ENCODE peak calls at places on chromosome 9, in nine cellular contexts. One of them, this sample, is unnamed.
A peak's percentile ranks its signal among the peaks of the same experiment; 100 is the strongest.

GRCh38 chr9:133707761-133708122 is 30.4 kb downstream of the SARDH start:
- DNase-seq in DND-41: no peak
- DNase-seq in progenitor cell of endocrine pancreas: no peak
- DNase-seq in lower leg skin: no peak
- DNase-seq in kidney epithelial cell: no peak
- DNase-seq in endothelial cell: no peak
- DNase-seq in epithelial cell of esophagus: no peak
- DNase-seq in Calu3: no peak
- DNase-seq in astrocyte of the spinal cord: no peak
- DNase-seq in this sample: no peak

GRCh38 chr9:7154003-7154619 is 396.3 kb downstream of the KDM4C start:
- DNase-seq in DND-41: no peak
- DNase-seq in progenitor cell of endocrine pancreas: no peak
- DNase-seq in lower leg skin: no peak
- DNase-seq in kidney epithelial cell: no peak
- DNase-seq in endothelial cell: no peak
- DNase-seq in epithelial cell of esophagus: no peak
- DNase-seq in Calu3: no peak
- DNase-seq in astrocyte of the spinal cord: no peak
- DNase-seq in this sample: no peak

GRCh38 chr9:33177633-33178032 is 10.5 kb upstream of the B4GALT1 start:
- DNase-seq in DND-41: no peak
- DNase-seq in progenitor cell of endocrine pancreas: no peak
- DNase-seq in lower leg skin: no peak
- DNase-seq in kidney epithelial cell: no peak
- DNase-seq in endothelial cell: no peak
- DNase-seq in epithelial cell of esophagus: no peak
- DNase-seq in Calu3: no peak
- DNase-seq in astrocyte of the spinal cord: no peak
- DNase-seq in this sample: no peak

GRCh38 chr9:99762470-99762869 is 59.2 kb upstream of the NR4A3 start:
- DNase-seq in DND-41: no peak
- DNase-seq in progenitor cell of endocrine pancreas: no peak
- DNase-seq in lower leg skin: no peak
- DNase-seq in kidney epithelial cell: no peak
- DNase-seq in endothelial cell: no peak
- DNase-seq in epithelial cell of esophagus: no peak
- DNase-seq in Calu3: no peak
- DNase-seq in astrocyte of the spinal cord: no peak
- DNase-seq in this sample: no peak

GRCh38 chr9:89555426-89556375 is 49.1 kb upstream of the GADD45G start:
- DNase-seq in DND-41: peak; percentile 73
- DNase-seq in progenitor cell of endocrine pancreas: no peak
- DNase-seq in lower leg skin: peak; percentile 72
- DNase-seq in kidney epithelial cell: no peak
- DNase-seq in endothelial cell: no peak
- DNase-seq in epithelial cell of esophagus: no peak
- DNase-seq in Calu3: no peak
- DNase-seq in astrocyte of the spinal cord: peak; percentile 10
- DNase-seq in this sample: no peak

GRCh38 chr9:71895122-71895521 is 15.9 kb downstream of the ABHD17B start:
- DNase-seq in DND-41: no peak
- DNase-seq in progenitor cell of endocrine pancreas: no peak
- DNase-seq in lower leg skin: no peak
- DNase-seq in kidney epithelial cell: no peak
- DNase-seq in endothelial cell: no peak
- DNase-seq in epithelial cell of esophagus: peak; percentile 72
- DNase-seq in Calu3: no peak
- DNase-seq in astrocyte of the spinal cord: no peak
- DNase-seq in this sample: no peak

GRCh38 chr9:135580664-135581380 is 19.3 kb downstream of the PAEP start:
- DNase-seq in DND-41: no peak
- DNase-seq in progenitor cell of endocrine pancreas: no peak
- DNase-seq in lower leg skin: peak; percentile 50
- DNase-seq in kidney epithelial cell: no peak
- DNase-seq in endothelial cell: no peak
- DNase-seq in epithelial cell of esophagus: no peak
- DNase-seq in Calu3: no peak
- DNase-seq in astrocyte of the spinal cord: no peak
- DNase-seq in this sample: no peak

GRCh38 chr9:125430611-125431305 is 169.1 kb downstream of the GAPVD1 start:
- DNase-seq in DND-41: no peak
- DNase-seq in progenitor cell of endocrine pancreas: no peak
- DNase-seq in lower leg skin: no peak
- DNase-seq in kidney epithelial cell: no peak
- DNase-seq in endothelial cell: no peak
- DNase-seq in epithelial cell of esophagus: no peak
- DNase-seq in Calu3: no peak
- DNase-seq in astrocyte of the spinal cord: no peak
- DNase-seq in this sample: no peak

GRCh38 chr9:88950341-88951141 is 40.7 kb upstream of the S1PR3 start:
- DNase-seq in DND-41: no peak
- DNase-seq in progenitor cell of endocrine pancreas: no peak
- DNase-seq in lower leg skin: peak; percentile 68
- DNase-seq in kidney epithelial cell: no peak
- DNase-seq in endothelial cell: no peak
- DNase-seq in epithelial cell of esophagus: peak; percentile 89
- DNase-seq in Calu3: no peak
- DNase-seq in astrocyte of the spinal cord: peak; percentile 46
- DNase-seq in this sample: no peak

GRCh38 chr9:88533951-88534455 is 975 bp upstream of the NXNL2 start:
- DNase-seq in DND-41: no peak
- DNase-seq in progenitor cell of endocrine pancreas: no peak
- DNase-seq in lower leg skin: peak; percentile 86
- DNase-seq in kidney epithelial cell: no peak
- DNase-seq in endothelial cell: peak; percentile 40
- DNase-seq in epithelial cell of esophagus: peak; percentile 35
- DNase-seq in Calu3: peak; percentile 47
- DNase-seq in astrocyte of the spinal cord: peak; percentile 66
- DNase-seq in this sample: no peak

GRCh38 chr9:129108805-129109370 is 1.7 kb downstream of the CRAT start:
- DNase-seq in DND-41: no peak
- DNase-seq in progenitor cell of endocrine pancreas: no peak
- DNase-seq in lower leg skin: no peak
- DNase-seq in kidney epithelial cell: no peak
- DNase-seq in endothelial cell: no peak
- DNase-seq in epithelial cell of esophagus: no peak
- DNase-seq in Calu3: no peak
- DNase-seq in astrocyte of the spinal cord: no peak
- DNase-seq in this sample: no peak

GRCh38 chr9:114271556-114272510 is 51.1 kb upstream of the ORM1 start:
- DNase-seq in DND-41: peak; percentile 44
- DNase-seq in progenitor cell of endocrine pancreas: no peak
- DNase-seq in lower leg skin: no peak
- DNase-seq in kidney epithelial cell: no peak
- DNase-seq in endothelial cell: peak; percentile 63
- DNase-seq in epithelial cell of esophagus: peak; percentile 67
- DNase-seq in Calu3: peak; percentile 57
- DNase-seq in astrocyte of the spinal cord: peak; percentile 71
- DNase-seq in this sample: no peak

GRCh38 chr9:22107202-22107601 is 98.1 kb upstream of the CDKN2B start:
- DNase-seq in DND-41: no peak
- DNase-seq in progenitor cell of endocrine pancreas: no peak
- DNase-seq in lower leg skin: no peak
- DNase-seq in kidney epithelial cell: no peak
- DNase-seq in endothelial cell: no peak
- DNase-seq in epithelial cell of esophagus: peak; percentile 98
- DNase-seq in Calu3: peak; percentile 10
- DNase-seq in astrocyte of the spinal cord: peak; percentile 94
- DNase-seq in this sample: no peak

DNA sequence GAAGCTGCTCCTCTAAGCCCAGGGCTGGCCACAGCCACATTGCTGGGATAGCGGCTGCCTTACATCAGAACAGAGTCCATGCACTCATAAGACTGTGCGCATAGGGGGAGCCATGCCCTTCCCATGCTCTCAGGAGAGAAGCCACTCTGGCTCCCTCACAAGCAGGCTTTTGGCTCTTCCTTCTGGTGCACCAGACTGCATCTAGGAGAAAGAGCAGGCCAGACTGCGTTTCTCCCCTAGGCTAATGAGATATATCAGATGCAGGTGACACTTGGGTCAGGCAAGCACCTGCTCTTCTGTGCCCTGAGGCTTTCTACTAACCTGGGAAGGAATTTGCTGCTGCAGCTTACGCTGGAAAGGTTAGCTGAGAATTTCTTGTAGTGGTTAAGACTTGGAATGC is 43.2 kb upstream of the BRINP1 start:
- DNase-seq in DND-41: no peak
- DNase-seq in progenitor cell of endocrine pancreas: no peak
- DNase-seq in lower leg skin: no peak
- DNase-seq in kidney epithelial cell: no peak
- DNase-seq in endothelial cell: no peak
- DNase-seq in epithelial cell of esophagus: no peak
- DNase-seq in Calu3: no peak
- DNase-seq in astrocyte of the spinal cord: no peak
- DNase-seq in this sample: no peak
- TF ChIP-seq CTCF in DND-41: no peak
- TF ChIP-seq CTCF in progenitor cell of endocrine pancreas: no peak
- TF ChIP-seq CTCF in lower leg skin: no peak
- TF ChIP-seq CTCF in kidney epithelial cell: no peak
- TF ChIP-seq CTCF in endothelial cell: no peak
- TF ChIP-seq CTCF in epithelial cell of esophagus: no peak
- TF ChIP-seq CTCF in Calu3: no peak
- TF ChIP-seq CTCF in astrocyte of the spinal cord: no peak
- TF ChIP-seq CTCF in this sample: no peak

DNA sequence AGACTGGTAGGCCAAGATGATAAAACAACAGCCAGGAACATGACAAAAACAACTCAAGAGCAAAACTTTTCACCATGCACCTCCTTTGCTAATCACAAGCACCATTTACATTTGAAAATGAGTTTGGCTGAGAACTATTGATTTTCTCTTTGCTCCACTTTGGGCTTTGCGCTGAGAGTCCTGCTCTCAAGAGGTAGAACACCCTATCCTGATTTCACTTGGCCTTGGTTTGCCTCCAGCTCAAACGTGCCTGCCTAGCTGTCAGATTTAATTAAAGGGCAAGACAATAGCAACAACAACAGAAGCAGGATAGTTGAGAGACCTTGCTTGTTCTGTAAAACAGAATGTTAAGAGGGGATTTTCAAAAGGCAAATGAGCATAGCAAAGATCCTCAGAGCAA is 128.2 kb upstream of the ASTN2 start:
- DNase-seq in DND-41: no peak
- DNase-seq in progenitor cell of endocrine pancreas: no peak
- DNase-seq in lower leg skin: no peak
- DNase-seq in kidney epithelial cell: no peak
- DNase-seq in endothelial cell: no peak
- DNase-seq in epithelial cell of esophagus: no peak
- DNase-seq in Calu3: no peak
- DNase-seq in astrocyte of the spinal cord: no peak
- DNase-seq in this sample: no peak
- TF ChIP-seq CTCF in DND-41: no peak
- TF ChIP-seq CTCF in progenitor cell of endocrine pancreas: no peak
- TF ChIP-seq CTCF in lower leg skin: no peak
- TF ChIP-seq CTCF in kidney epithelial cell: no peak
- TF ChIP-seq CTCF in endothelial cell: no peak
- TF ChIP-seq CTCF in epithelial cell of esophagus: no peak
- TF ChIP-seq CTCF in Calu3: no peak
- TF ChIP-seq CTCF in astrocyte of the spinal cord: no peak
- TF ChIP-seq CTCF in this sample: no peak

GRCh38 chr9:86099695-86100364 is 472 bp upstream of the GOLM1 start:
- DNase-seq in DND-41: no peak
- DNase-seq in progenitor cell of endocrine pancreas: no peak
- DNase-seq in lower leg skin: peak; percentile 85
- DNase-seq in kidney epithelial cell: no peak
- DNase-seq in endothelial cell: peak; percentile 15
- DNase-seq in epithelial cell of esophagus: peak; percentile 52
- DNase-seq in Calu3: peak; percentile 29
- DNase-seq in astrocyte of the spinal cord: peak; percentile 52
- DNase-seq in this sample: peak; percentile 18

GRCh38 chr9:86102626-86103025 is 3.3 kb upstream of the GOLM1 start:
- DNase-seq in DND-41: no peak
- DNase-seq in progenitor cell of endocrine pancreas: no peak
- DNase-seq in lower leg skin: peak; percentile 79
- DNase-seq in kidney epithelial cell: no peak
- DNase-seq in endothelial cell: no peak
- DNase-seq in epithelial cell of esophagus: no peak
- DNase-seq in Calu3: no peak
- DNase-seq in astrocyte of the spinal cord: no peak
- DNase-seq in this sample: no peak

GRCh38 chr9:86096382-86096781 is 3.0 kb downstream of the GOLM1 start:
- DNase-seq in DND-41: no peak
- DNase-seq in progenitor cell of endocrine pancreas: no peak
- DNase-seq in lower leg skin: no peak
- DNase-seq in kidney epithelial cell: no peak
- DNase-seq in endothelial cell: no peak
- DNase-seq in epithelial cell of esophagus: peak; percentile 61
- DNase-seq in Calu3: no peak
- DNase-seq in astrocyte of the spinal cord: peak; percentile 52
- DNase-seq in this sample: no peak

GRCh38 chr9:86097510-86098224 is 1.7 kb downstream of the GOLM1 start:
- DNase-seq in DND-41: no peak
- DNase-seq in progenitor cell of endocrine pancreas: no peak
- DNase-seq in lower leg skin: peak; percentile 63
- DNase-seq in kidney epithelial cell: no peak
- DNase-seq in endothelial cell: no peak
- DNase-seq in epithelial cell of esophagus: no peak
- DNase-seq in Calu3: no peak
- DNase-seq in astrocyte of the spinal cord: peak; percentile 15
- DNase-seq in this sample: no peak

DNA sequence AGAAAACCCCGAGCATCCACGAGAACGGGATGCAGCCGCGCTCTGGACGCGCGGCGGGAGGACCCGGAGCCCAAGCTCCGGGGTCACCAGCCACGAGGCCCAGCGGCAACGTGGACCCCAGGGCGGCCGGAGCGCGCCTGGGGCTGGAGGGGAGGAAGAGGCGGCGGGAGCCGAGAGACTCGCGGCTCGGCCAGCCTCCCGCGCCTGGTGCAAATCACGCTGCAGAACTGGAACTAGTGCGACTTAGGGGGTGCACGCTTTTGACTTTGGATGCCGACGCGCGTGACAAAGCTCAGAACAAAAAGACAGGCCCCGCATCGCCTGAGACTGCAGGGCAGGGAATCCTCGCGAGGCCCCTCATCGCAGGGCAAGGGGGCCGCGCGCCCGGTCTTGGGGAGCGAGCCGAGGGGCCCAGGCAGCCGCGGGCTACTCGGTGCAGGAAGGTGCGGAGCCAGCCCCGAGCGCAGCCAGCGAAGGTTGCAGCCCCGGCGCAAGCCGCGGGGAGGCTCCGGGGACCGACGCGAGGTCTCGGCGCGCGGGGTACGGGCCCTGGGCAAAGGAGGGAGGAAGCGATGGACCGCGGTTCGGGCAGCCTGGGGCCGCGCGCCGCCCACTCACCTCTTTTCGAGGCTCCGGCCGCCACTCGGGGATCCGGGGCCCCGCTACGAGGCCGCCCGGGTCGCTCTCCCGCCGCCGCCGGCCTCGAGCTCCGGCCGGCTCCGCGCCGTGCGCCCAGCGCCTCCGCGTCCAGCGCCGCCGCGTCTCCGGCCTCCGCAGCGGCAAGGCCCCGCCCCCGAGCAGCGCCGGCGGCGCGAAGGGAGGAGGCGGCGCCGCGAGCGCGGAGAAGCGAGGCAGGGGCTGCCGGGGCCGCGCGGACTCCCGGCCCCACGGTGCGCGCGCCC is at the start of gene GOLM1:
- DNase-seq in DND-41: no peak
- DNase-seq in progenitor cell of endocrine pancreas: peak; percentile 50
- DNase-seq in lower leg skin: peak; percentile 84
- DNase-seq in kidney epithelial cell: no peak
- DNase-seq in endothelial cell: peak; percentile 76
- DNase-seq in epithelial cell of esophagus: peak; percentile 70
- DNase-seq in Calu3: peak; percentile 66
- DNase-seq in astrocyte of the spinal cord: peak; percentile 49
- DNase-seq in this sample: no peak
- TF ChIP-seq CTCF in DND-41: no peak
- TF ChIP-seq CTCF in progenitor cell of endocrine pancreas: peak; percentile 32
- TF ChIP-seq CTCF in lower leg skin: no peak
- TF ChIP-seq CTCF in kidney epithelial cell: no peak
- TF ChIP-seq CTCF in endothelial cell: no peak
- TF ChIP-seq CTCF in epithelial cell of esophagus: no peak
- TF ChIP-seq CTCF in Calu3: no peak
- TF ChIP-seq CTCF in astrocyte of the spinal cord: peak; percentile 23
- TF ChIP-seq CTCF in this sample: no peak

GRCh38 chr9:130441031-130441430 is 3.7 kb upstream of the ASS1 start:
- DNase-seq in DND-41: no peak
- DNase-seq in progenitor cell of endocrine pancreas: no peak
- DNase-seq in lower leg skin: no peak
- DNase-seq in kidney epithelial cell: no peak
- DNase-seq in endothelial cell: no peak
- DNase-seq in epithelial cell of esophagus: no peak
- DNase-seq in Calu3: no peak
- DNase-seq in astrocyte of the spinal cord: no peak
- DNase-seq in this sample: no peak
- TF ChIP-seq CTCF in DND-41: no peak
- TF ChIP-seq CTCF in progenitor cell of endocrine pancreas: no peak
- TF ChIP-seq CTCF in lower leg skin: no peak
- TF ChIP-seq CTCF in kidney epithelial cell: no peak
- TF ChIP-seq CTCF in endothelial cell: no peak
- TF ChIP-seq CTCF in epithelial cell of esophagus: no peak
- TF ChIP-seq CTCF in Calu3: no peak
- TF ChIP-seq CTCF in astrocyte of the spinal cord: no peak
- TF ChIP-seq CTCF in this sample: no peak

This sample was measured in CD8-positive, alpha-beta T cell.